ENCODE peak calls at places on chromosome 13, in seven cellular contexts. One of them, this sample, is unnamed.

GRCh38 chr13:22278336-22278929 is 607.6 kb downstream of the FGF9 start:
- DNase-seq in HepG2: peak; percentile 2
- DNase-seq in HCT116: peak; percentile 34
- DNase-seq in K562: peak; percentile 29
- DNase-seq in SK-N-SH: peak; percentile 8
- DNase-seq in H1: peak; percentile 67
- DNase-seq in GM12878: peak; percentile 43
- DNase-seq in this sample: peak; percentile 67

GRCh38 chr13:106846571-106846970 is 278.6 kb upstream of the ARGLU1 start:
- DNase-seq in HepG2: no peak
- DNase-seq in HCT116: no peak
- DNase-seq in K562: no peak
- DNase-seq in SK-N-SH: no peak
- DNase-seq in H1: no peak
- DNase-seq in GM12878: no peak
- DNase-seq in this sample: no peak

GRCh38 chr13:21478881-21479808 is 20.0 kb upstream of the ZDHHC20 start:
- DNase-seq in HepG2: peak; percentile 72
- DNase-seq in HCT116: peak; percentile 72
- DNase-seq in K562: peak; percentile 77
- DNase-seq in SK-N-SH: peak; percentile 47
- DNase-seq in H1: no peak
- DNase-seq in GM12878: no peak
- DNase-seq in this sample: peak; percentile 79

GRCh38 chr13:35684432-35684831 is 207.9 kb upstream of the MAB21L1 start:
- DNase-seq in HepG2: no peak
- DNase-seq in HCT116: no peak
- DNase-seq in K562: no peak
- DNase-seq in SK-N-SH: no peak
- DNase-seq in H1: peak; percentile 22
- DNase-seq in GM12878: no peak
- DNase-seq in this sample: no peak

GRCh38 chr13:44142911-44143665 is 230.5 kb upstream of the SERP2 start:
- DNase-seq in HepG2: no peak
- DNase-seq in HCT116: peak; percentile 47
- DNase-seq in K562: peak; percentile 79
- DNase-seq in SK-N-SH: no peak
- DNase-seq in H1: no peak
- DNase-seq in GM12878: no peak
- DNase-seq in this sample: no peak

GRCh38 chr13:98910501-98910951 is 67.3 kb downstream of the DOCK9 start:
- DNase-seq in HepG2: peak; percentile 7
- DNase-seq in HCT116: peak; percentile 15
- DNase-seq in K562: peak; percentile 15
- DNase-seq in SK-N-SH: no peak
- DNase-seq in H1: no peak
- DNase-seq in GM12878: no peak
- DNase-seq in this sample: no peak

GRCh38 chr13:43058836-43059235 is 35.5 kb downstream of the DNAJC15 start:
- DNase-seq in HepG2: no peak
- DNase-seq in HCT116: no peak
- DNase-seq in K562: no peak
- DNase-seq in SK-N-SH: no peak
- DNase-seq in H1: no peak
- DNase-seq in GM12878: no peak
- DNase-seq in this sample: no peak

GRCh38 chr13:42617262-42617661 is 43.3 kb downstream of the TNFSF11 start:
- DNase-seq in HepG2: no peak
- DNase-seq in HCT116: no peak
- DNase-seq in K562: no peak
- DNase-seq in SK-N-SH: no peak
- DNase-seq in H1: no peak
- DNase-seq in GM12878: no peak
- DNase-seq in this sample: no peak

GRCh38 chr13:30051531-30052060 is 201.2 kb upstream of the UBL3 start:
- DNase-seq in HepG2: no peak
- DNase-seq in HCT116: no peak
- DNase-seq in K562: no peak
- DNase-seq in SK-N-SH: no peak
- DNase-seq in H1: no peak
- DNase-seq in GM12878: no peak
- DNase-seq in this sample: no peak

GRCh38 chr13:33231339-33231738 is 54.2 kb downstream of the STARD13 start:
- DNase-seq in HepG2: no peak
- DNase-seq in HCT116: no peak
- DNase-seq in K562: no peak
- DNase-seq in SK-N-SH: no peak
- DNase-seq in H1: no peak
- DNase-seq in GM12878: no peak
- DNase-seq in this sample: no peak

GRCh38 chr13:100546713-100547405 is 41.7 kb downstream of the GGACT start:
- DNase-seq in HepG2: no peak
- DNase-seq in HCT116: no peak
- DNase-seq in K562: no peak
- DNase-seq in SK-N-SH: peak; percentile 32
- DNase-seq in H1: peak; percentile 45
- DNase-seq in GM12878: no peak
- DNase-seq in this sample: no peak

GRCh38 chr13:67792151-67792665 is 562.1 kb upstream of the PCDH9 start:
- DNase-seq in HepG2: no peak
- DNase-seq in HCT116: no peak
- DNase-seq in K562: no peak
- DNase-seq in SK-N-SH: no peak
- DNase-seq in H1: no peak
- DNase-seq in GM12878: no peak
- DNase-seq in this sample: no peak

GRCh38 chr13:101941095-101941777 is 460.6 kb downstream of the FGF14 start:
- DNase-seq in HepG2: no peak
- DNase-seq in HCT116: no peak
- DNase-seq in K562: no peak
- DNase-seq in SK-N-SH: peak; percentile 14
- DNase-seq in H1: no peak
- DNase-seq in GM12878: no peak
- DNase-seq in this sample: no peak

GRCh38 chr13:97429681-97430081 is 4.3 kb upstream of the RAP2A start:
- DNase-seq in HepG2: no peak
- DNase-seq in HCT116: no peak
- DNase-seq in K562: no peak
- DNase-seq in SK-N-SH: no peak
- DNase-seq in H1: no peak
- DNase-seq in GM12878: no peak
- DNase-seq in this sample: no peak

GRCh38 chr13:51590966-51591627 is 6.8 kb downstream of the WDFY2 start:
- DNase-seq in HepG2: peak; percentile 63
- DNase-seq in HCT116: no peak
- DNase-seq in K562: peak; percentile 81
- DNase-seq in SK-N-SH: peak; percentile 41
- DNase-seq in H1: no peak
- DNase-seq in GM12878: no peak
- DNase-seq in this sample: no peak

GRCh38 chr13:24168980-24169379 is 8.5 kb downstream of the SPATA13 start:
- DNase-seq in HepG2: no peak
- DNase-seq in HCT116: no peak
- DNase-seq in K562: no peak
- DNase-seq in SK-N-SH: no peak
- DNase-seq in H1: no peak
- DNase-seq in GM12878: no peak
- DNase-seq in this sample: peak; percentile 27

GRCh38 chr13:42981853-42982252 is 10.2 kb downstream of the EPSTI1 start:
- DNase-seq in HepG2: no peak
- DNase-seq in HCT116: no peak
- DNase-seq in K562: no peak
- DNase-seq in SK-N-SH: no peak
- DNase-seq in H1: no peak
- DNase-seq in GM12878: no peak
- DNase-seq in this sample: no peak

GRCh38 chr13:46679369-46680180 is 117.4 kb downstream of the ESD start:
- DNase-seq in HepG2: peak; percentile 9
- DNase-seq in HCT116: no peak
- DNase-seq in K562: no peak
- DNase-seq in SK-N-SH: peak; percentile 64
- DNase-seq in H1: no peak
- DNase-seq in GM12878: peak; percentile 53
- DNase-seq in this sample: no peak

GRCh38 chr13:49098198-49098597 is 121.9 kb upstream of the MLNR start:
- DNase-seq in HepG2: no peak
- DNase-seq in HCT116: peak; percentile 81
- DNase-seq in K562: peak; percentile 30
- DNase-seq in SK-N-SH: peak; percentile 4
- DNase-seq in H1: no peak
- DNase-seq in GM12878: no peak
- DNase-seq in this sample: no peak

DNA sequence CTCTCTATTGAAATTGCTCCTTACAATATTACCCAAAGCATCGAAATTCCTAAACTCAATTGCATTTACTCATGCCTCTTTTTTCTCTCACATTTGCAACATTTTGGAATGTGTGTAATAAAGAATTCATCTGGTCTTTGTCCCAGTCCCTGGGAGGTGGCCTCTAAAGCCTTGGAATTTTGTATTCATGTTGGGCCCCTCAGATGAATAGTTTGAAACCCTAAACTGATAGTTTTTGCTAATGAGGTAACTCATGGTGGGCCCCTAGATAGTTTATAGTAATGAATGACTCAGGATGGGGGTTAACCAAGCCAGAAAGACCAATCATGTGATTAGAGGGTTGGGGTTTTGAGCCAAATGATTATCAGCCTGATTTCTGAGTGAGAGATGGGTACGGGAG is 490.4 kb downstream of the DIAPH3 start:
- DNase-seq in HepG2: no peak
- DNase-seq in HCT116: no peak
- DNase-seq in K562: no peak
- DNase-seq in SK-N-SH: no peak
- DNase-seq in H1: no peak
- DNase-seq in GM12878: no peak
- DNase-seq in this sample: no peak
- TF ChIP-seq JUND in HepG2: no peak
- TF ChIP-seq JUND in HCT116: no peak
- TF ChIP-seq JUND in K562: no peak
- TF ChIP-seq JUND in SK-N-SH: no peak
- TF ChIP-seq JUND in H1: no peak
- TF ChIP-seq JUND in GM12878: no peak
- TF ChIP-seq JUND in this sample: no peak

DNA sequence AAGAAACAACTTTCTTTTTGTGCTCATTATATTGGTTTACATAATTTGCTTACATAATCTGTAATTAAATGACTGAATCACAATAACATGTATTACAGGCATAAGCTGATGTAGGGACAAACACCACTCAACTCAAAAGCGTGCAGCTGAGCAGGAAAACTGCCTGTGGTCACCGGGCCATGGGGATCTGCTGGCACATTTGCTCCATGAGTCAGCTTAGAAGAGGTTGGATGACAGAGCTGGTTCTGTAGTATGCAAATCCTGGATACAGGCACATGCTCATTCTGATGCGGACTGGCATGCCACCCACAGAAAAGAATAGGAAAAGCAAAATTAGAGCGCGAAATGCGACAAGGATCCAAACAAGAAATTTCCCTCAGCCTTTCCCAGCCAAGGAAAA is 128.6 kb downstream of the USP12 start:
- DNase-seq in HepG2: peak; percentile 24
- DNase-seq in HCT116: peak; percentile 83
- DNase-seq in K562: no peak
- DNase-seq in SK-N-SH: peak; percentile 49
- DNase-seq in H1: peak; percentile 19
- DNase-seq in GM12878: no peak
- DNase-seq in this sample: peak; percentile 90
- TF ChIP-seq JUND in HepG2: no peak
- TF ChIP-seq JUND in HCT116: peak; percentile 91
- TF ChIP-seq JUND in K562: peak; percentile 67
- TF ChIP-seq JUND in SK-N-SH: peak; percentile 94
- TF ChIP-seq JUND in H1: no peak
- TF ChIP-seq JUND in GM12878: no peak
- TF ChIP-seq JUND in this sample: no peak

GRCh38 chr13:52617070-52618060 is 24.9 kb upstream of the HNRNPA1L2 start:
- DNase-seq in HepG2: peak; percentile 82
- DNase-seq in HCT116: peak; percentile 78
- DNase-seq in K562: peak; percentile 86
- DNase-seq in SK-N-SH: peak; percentile 88
- DNase-seq in H1: peak; percentile 87
- DNase-seq in GM12878: peak; percentile 56
- DNase-seq in this sample: peak; percentile 50
- TF ChIP-seq JUND in HepG2: no peak
- TF ChIP-seq JUND in HCT116: peak; percentile 42
- TF ChIP-seq JUND in K562: peak; percentile 41
- TF ChIP-seq JUND in SK-N-SH: no peak
- TF ChIP-seq JUND in H1: peak; percentile 27
- TF ChIP-seq JUND in GM12878: no peak
- TF ChIP-seq JUND in this sample: no peak

DNA sequence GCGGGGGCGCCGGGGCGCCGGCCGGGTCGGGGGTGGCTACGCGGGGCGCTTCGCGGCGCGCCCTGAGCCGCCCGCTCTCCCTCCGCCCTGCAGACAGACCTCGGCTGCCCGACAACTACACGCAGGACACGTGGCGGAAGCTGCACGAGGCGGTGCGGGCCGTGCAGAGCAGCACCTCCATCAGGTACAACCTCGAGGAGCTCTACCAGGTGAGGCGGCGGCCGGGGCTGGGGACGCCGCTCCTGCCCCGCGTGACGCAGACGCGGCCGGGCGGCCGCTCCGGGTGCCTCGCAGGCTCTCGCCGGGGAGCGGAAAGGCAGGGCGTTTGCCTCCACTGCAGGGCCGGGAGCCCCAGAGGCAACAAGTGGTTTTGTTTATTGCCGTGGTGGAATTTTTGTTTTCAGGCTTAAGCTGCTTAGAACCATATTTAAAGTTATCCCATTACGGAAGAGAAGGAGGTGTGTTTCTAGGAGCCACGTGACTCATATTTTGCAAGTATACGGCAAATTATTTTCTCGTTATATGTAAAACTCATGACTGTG is 538 bp downstream of the CUL4A start:
- DNase-seq in HepG2: peak; percentile 32
- DNase-seq in HCT116: peak; percentile 45
- DNase-seq in K562: peak; percentile 57
- DNase-seq in SK-N-SH: peak; percentile 75
- DNase-seq in H1: peak; percentile 76
- DNase-seq in GM12878: no peak
- DNase-seq in this sample: peak; percentile 82
- TF ChIP-seq JUND in HepG2: no peak
- TF ChIP-seq JUND in HCT116: no peak
- TF ChIP-seq JUND in K562: no peak
- TF ChIP-seq JUND in SK-N-SH: no peak
- TF ChIP-seq JUND in H1: no peak
- TF ChIP-seq JUND in GM12878: no peak
- TF ChIP-seq JUND in this sample: no peak